ENCODE peak calls at places on chromosome X, in five cellular contexts. K is nucleus accumbens; X is SJSA1; I is NCI-H1930; R is stimulated activated CD8-positive, alpha-beta memory T cell treated with anti-CD3 and anti-CD28 coated beads, Interleukin-15, amount 100 ng/mL, for 24 hours. U is an unnamed sample.

GRCh38 chrX:404656-405055 is 17.9 kb upstream of the PPP2R3B start:
- DNase-seq in K (no peak), X (no peak), I (no peak), R (no peak), U (no peak)

GRCh38 chrX:113400193-113400704 is 559.6 kb upstream of the AMOT start:
- DNase-seq in K (no peak), X (peak), I (no peak), R (no peak), U (no peak)

GRCh38 chrX:136159615-136160025 is 12.3 kb downstream of the FHL1 start:
- DNase-seq in K (no peak), X (no peak), I (no peak), R (no peak), U (no peak)

GRCh38 chrX:41192880-41193279 is 107.6 kb downstream of the USP9X start:
- DNase-seq in K (no peak), X (no peak), I (no peak), R (no peak), U (no peak)

GRCh38 chrX:153816821-153817220 is 13.5 kb downstream of the PDZD4 start:
- DNase-seq in K (no peak), X (no peak), I (no peak), R (no peak), U (no peak)

GRCh38 chrX:119726900-119727555 is 31.4 kb upstream of the SOWAHD start:
- DNase-seq in K (no peak), X (no peak), I (no peak), R (no peak), U (no peak)

GRCh38 chrX:54540289-54540688 is 10.3 kb downstream of the GNL3L start:
- DNase-seq in K (no peak), X (peak), I (no peak), R (no peak), U (no peak)

GRCh38 chrX:37361596-37361995 is 12.4 kb downstream of the PRRG1 start:
- DNase-seq in K (no peak), X (no peak), I (no peak), R (no peak), U (no peak)

GRCh38 chrX:16577483-16578029 is 72.4 kb upstream of the S100G start:
- DNase-seq in K (no peak), X (no peak), I (no peak), R (no peak), U (no peak)

GRCh38 chrX:6383488-6383887 is 151.4 kb downstream of the VCX3A start:
- DNase-seq in K (no peak), X (no peak), I (no peak), R (no peak), U (no peak)

GRCh38 chrX:115564243-115564642 is 3.3 kb downstream of the PLS3 start:
- DNase-seq in K (no peak), X (no peak), I (no peak), R (no peak), U (no peak)

GRCh38 chrX:40473460-40474204 is 107.1 kb upstream of the ATP6AP2 start:
- DNase-seq in K (no peak), X (no peak), I (no peak), R (no peak), U (no peak)

GRCh38 chrX:3690140-3690539 is 23.3 kb downstream of the PRKX start:
- DNase-seq in K (no peak), X (no peak), I (no peak), R (no peak), U (no peak)

GRCh38 chrX:123184858-123185251 is 777 bp downstream of the GRIA3 start:
- DNase-seq in K (peak), X (no peak), I (no peak), R (no peak), U (no peak)

GRCh38 chrX:45300638-45301037 is 100.0 kb upstream of the DIPK2B start:
- DNase-seq in K (no peak), X (no peak), I (no peak), R (no peak), U (no peak)

GRCh38 chrX:46965125-46965758 is 53.0 kb downstream of the JADE3 start:
- DNase-seq in K (no peak), X (peak), I (no peak), R (no peak), U (no peak)

GRCh38 chrX:53312946-53313745 is 31.8 kb upstream of the IQSEC2 start:
- DNase-seq in K (peak), X (peak), I (peak), R (no peak), U (no peak)

GRCh38 chrX:139475432-139475831 is 55.1 kb upstream of the F9 start:
- DNase-seq in K (no peak), X (no peak), I (no peak), R (no peak), U (no peak)

GRCh38 chrX:15493118-15494082 is at the start of gene PIR:
- DNase-seq in K (peak), X (peak), I (peak), R (peak), U (peak)

GRCh38 chrX:53729756-53730155 is 43.2 kb upstream of the HUWE1 start:
- DNase-seq in K (no peak), X (no peak), I (no peak), R (no peak), U (no peak)

GRCh38 chrX:458631-459061 is 71.9 kb upstream of the PPP2R3B start:
- DNase-seq in K (no peak), X (no peak), I (no peak), R (no peak), U (no peak)

GRCh38 chrX:129701624-129702069 is 37.1 kb upstream of the XPNPEP2 start:
- DNase-seq in K (peak), X (no peak), I (no peak), R (no peak), U (no peak)

GRCh38 chrX:71111141-71111843 is at the start of gene IL2RG:
- DNase-seq in K (no peak), X (no peak), I (no peak), R (no peak), U (no peak)

GRCh38 chrX:84047339-84047738 is 140.7 kb downstream of the RPS6KA6 start:
- DNase-seq in K (no peak), X (no peak), I (no peak), R (no peak), U (no peak)

GRCh38 chrX:143934542-143934941 is 50.7 kb downstream of the UBE2NL start:
- DNase-seq in K (no peak), X (no peak), I (no peak), R (no peak), U (no peak)

GRCh38 chrX:112628288-112628687 is 51.5 kb downstream of the LHFPL1 start:
- DNase-seq in K (no peak), X (no peak), I (no peak), R (no peak), U (no peak)

GRCh38 chrX:126551306-126551705 is 1.3 kb downstream of the DCAF12L1 start:
- DNase-seq in K (no peak), X (no peak), I (no peak), R (no peak), U (no peak)

GRCh38 chrX:75273483-75273882 is 402 bp upstream of the UPRT start:
- DNase-seq in K (no peak), X (no peak), I (no peak), R (no peak), U (no peak)

GRCh38 chrX:150587585-150588503 is 19.4 kb downstream of the MTM1 start:
- DNase-seq in K (peak), X (peak), I (no peak), R (no peak), U (peak)

GRCh38 chrX:148854351-148854750 is 353.9 kb downstream of the AFF2 start:
- DNase-seq in K (no peak), X (no peak), I (no peak), R (no peak), U (peak)

GRCh38 chrX:31845003-31845402 is 773.2 kb upstream of the FTHL17 start:
- DNase-seq in K (no peak), X (no peak), I (no peak), R (no peak), U (no peak)

GRCh38 chrX:18426004-18426320 is 554 bp downstream of the CDKL5 start:
- DNase-seq in K (peak), X (no peak), I (no peak), R (no peak), U (no peak)

GRCh38 chrX:65644621-65645287 is 22.7 kb upstream of the MSN start:
- DNase-seq in K (peak), X (peak), I (no peak), R (no peak), U (no peak)

GRCh38 chrX:78652971-78653822 is 5.9 kb downstream of the RTL3 start:
- DNase-seq in K (no peak), X (peak), I (no peak), R (no peak), U (no peak)

GRCh38 chrX:11908371-11908770 is 150.3 kb downstream of the MSL3 start:
- DNase-seq in K (no peak), X (no peak), I (no peak), R (no peak), U (no peak)

GRCh38 chrX:129733335-129733734 is 5.4 kb upstream of the XPNPEP2 start:
- DNase-seq in K (no peak), X (no peak), I (no peak), R (no peak), U (no peak)

GRCh38 chrX:67622053-67622452 is 78.2 kb downstream of the AR start:
- DNase-seq in K (no peak), X (no peak), I (no peak), R (no peak), U (no peak)

GRCh38 chrX:68650491-68650890 is 3.0 kb downstream of the STARD8 start:
- DNase-seq in K (no peak), X (no peak), I (no peak), R (no peak), U (no peak)

GRCh38 chrX:68462653-68463052 is 29.4 kb upstream of the OPHN1 start:
- DNase-seq in K (peak), X (peak), I (no peak), R (no peak), U (no peak)

U was measured in NCI-H187.